ENCODE peak calls at places on chromosomes 13 and 19, in ten cellular contexts. L is IMR-90; H is GM23248; J is hepatocyte; F is ovary; A is cardiac muscle cell; X is CD8-positive, alpha-beta memory T cell; B is right atrium auricular region; Z is heart right ventricle; E is tibial nerve. G is an unnamed sample. For H3K4me1, the result is how much of the 10 kb centered on the place peaks cover.

GRCh38 chr19:13995017-13995728 is 10.9 kb downstream of the RFX1 start:
- DNase-seq in B (no peak), F (no peak), X (no peak), A (no peak), Z (peak), L (peak), H (peak), J (no peak), E (no peak), G (no peak)

GRCh38 chr13:29508874-29509249 is 86.6 kb downstream of the SLC7A1 start:
- DNase-seq in F (no peak), E (no peak), J (no peak), A (peak), Z (no peak), X (no peak), H (no peak), L (no peak), B (no peak), G (no peak)

GRCh38 chr13:92590503-92590908 is 636.1 kb upstream of the GPC6 start:
- DNase-seq in L (peak), E (no peak), H (no peak), J (no peak), X (no peak), B (no peak), F (no peak), Z (no peak), A (no peak), G (no peak)

GRCh38 chr19:19356500-19356899 is 35.9 kb downstream of the MAU2 start:
- DNase-seq in Z (no peak), E (no peak), H (no peak), X (no peak), B (no peak), J (no peak), A (no peak), L (no peak), F (no peak), G (no peak)

GRCh38 chr19:51690359-51691121 is 2.6 kb upstream of the SPACA6 start:
- DNase-seq in H (peak), X (peak), A (peak), L (peak), E (no peak), Z (peak), F (peak), B (peak), J (peak), G (peak)

GRCh38 chr13:66506979-66507378 is 723.2 kb downstream of the PCDH9 start:
- DNase-seq in B (no peak), J (no peak), F (no peak), E (no peak), Z (no peak), A (no peak), H (no peak), X (no peak), L (peak), G (no peak)

GRCh38 chr13:41791056-41791455 is 169.9 kb downstream of the VWA8 start:
- DNase-seq in L (peak), Z (no peak), B (no peak), F (no peak), E (no peak), X (no peak), A (no peak), J (no peak), H (peak), G (no peak)

GRCh38 chr19:39411006-39411831 is 1.2 kb upstream of the PLEKHG2 start:
- DNase-seq in E (no peak), L (peak), H (peak), X (no peak), Z (no peak), F (peak), A (no peak), J (peak), B (peak), G (no peak)

GRCh38 chr19:1285737-1286360 is at the start of gene EFNA2:
- DNase-seq in F (no peak), X (no peak), Z (no peak), E (no peak), B (no peak), J (peak), H (no peak), L (no peak), A (peak), G (no peak)

GRCh38 chr13:24249586-24249985 is 59.8 kb upstream of the C1QTNF9 start:
- DNase-seq in J (no peak), L (no peak), Z (no peak), X (no peak), F (no peak), E (no peak), B (no peak), A (no peak), H (no peak), G (no peak)

GRCh38 chr13:59793107-59793506 is 370.6 kb downstream of the DIAPH3 start:
- DNase-seq in X (no peak), Z (no peak), L (no peak), H (no peak), B (no peak), J (no peak), E (no peak), F (no peak), A (no peak), G (peak)

GRCh38 chr13:39499580-39499979 is 103.4 kb downstream of the LHFPL6 start:
- DNase-seq in J (no peak), H (no peak), F (no peak), E (no peak), L (no peak), X (no peak), Z (no peak), A (no peak), B (no peak), G (no peak)

GRCh38 chr19:49436381-49437017 is 4.8 kb downstream of the SLC17A7 start:
- DNase-seq in J (peak), B (no peak), Z (no peak), E (no peak), H (peak), A (peak), L (no peak), F (no peak), X (peak), G (peak)

GRCh38 chr19:3565177-3565576 is 7.6 kb upstream of the HMG20B start:
- DNase-seq in E (no peak), H (no peak), X (no peak), B (no peak), J (peak), Z (no peak), F (no peak), L (peak), A (no peak), G (no peak)
- H3K27ac ChIP-seq in E (no peak), H (no peak), X (no peak), B (no peak), J (no peak), Z (no peak), F (no peak), L (no peak), A (no peak), G (no peak)

DNA sequence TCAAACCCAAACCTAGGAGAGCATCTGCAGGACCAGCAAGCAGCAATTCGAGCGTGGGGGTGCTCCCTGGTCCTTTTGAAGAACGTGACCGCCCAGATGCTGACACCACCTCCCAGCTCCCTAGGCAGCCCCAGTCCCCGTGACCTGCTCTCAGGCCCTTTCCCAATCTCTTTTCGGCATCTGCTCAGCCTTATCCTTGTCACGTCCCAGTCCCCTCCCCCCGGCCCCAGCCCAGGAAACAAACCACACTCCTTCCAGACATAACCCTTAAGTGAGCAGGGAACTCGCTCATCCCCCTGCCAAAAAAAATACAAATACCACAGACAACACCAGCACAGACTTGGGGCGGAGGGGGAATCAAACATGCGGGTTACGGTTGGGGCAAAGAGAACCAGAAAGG is 3.3 kb downstream of the MLLT1 start:
- DNase-seq in F (peak), X (no peak), L (peak), J (peak), H (peak), Z (peak), B (peak), A (peak), E (peak), G (no peak)
- H3K4me1 ChIP-seq in F (under half), X (under half), L (half or more), J (half or more), H (half or more), Z (half or more), B (half or more), A (half or more), E (half or more), G (under half)

DNA sequence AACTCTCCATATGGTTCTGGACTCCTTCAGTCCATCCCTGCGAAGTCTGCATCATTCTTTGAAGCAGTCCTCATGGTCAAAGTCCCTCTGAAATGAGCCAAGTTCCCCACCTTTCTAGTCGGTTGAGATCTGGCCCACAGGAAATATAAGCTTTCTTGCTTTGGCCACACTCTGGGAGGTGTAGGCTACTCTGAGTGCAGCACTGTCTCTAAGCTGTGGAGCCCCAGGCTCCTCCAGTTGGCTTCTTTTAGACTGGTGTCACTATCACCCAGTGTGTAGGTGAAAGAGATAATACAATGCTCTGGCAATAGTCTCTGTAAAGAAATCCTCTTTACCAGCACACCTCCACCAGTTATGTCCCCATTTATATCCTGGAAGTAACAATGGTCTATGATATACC is 486.5 kb upstream of the KLF12 start:
- DNase-seq in B (no peak), L (no peak), E (no peak), Z (no peak), F (no peak), X (no peak), H (no peak), J (no peak), A (no peak), G (no peak)
- H3K27ac ChIP-seq in B (no peak), L (no peak), E (no peak), Z (no peak), F (no peak), X (no peak), H (no peak), J (no peak), A (no peak), G (no peak)

GRCh38 chr13:114062341-114062740 is 70.1 kb downstream of the RASA3 start:
- DNase-seq in B (no peak), H (no peak), F (no peak), X (no peak), E (no peak), L (no peak), Z (no peak), A (no peak), J (no peak), G (no peak)

GRCh38 chr13:114063545-114064515 is 68.6 kb downstream of the RASA3 start:
- DNase-seq in B (peak), E (peak), H (peak), Z (peak), L (peak), X (no peak), F (peak), A (no peak), J (no peak), G (no peak)

GRCh38 chr13:114061047-114061446 is 71.4 kb downstream of the RASA3 start:
- DNase-seq in B (no peak), J (no peak), E (no peak), F (no peak), Z (no peak), A (no peak), H (no peak), L (no peak), X (no peak), G (no peak)

GRCh38 chr13:114061746-114062145 is 70.7 kb downstream of the RASA3 start:
- DNase-seq in J (no peak), Z (no peak), X (no peak), H (no peak), E (no peak), L (no peak), F (no peak), A (no peak), B (no peak), G (no peak)

DNA sequence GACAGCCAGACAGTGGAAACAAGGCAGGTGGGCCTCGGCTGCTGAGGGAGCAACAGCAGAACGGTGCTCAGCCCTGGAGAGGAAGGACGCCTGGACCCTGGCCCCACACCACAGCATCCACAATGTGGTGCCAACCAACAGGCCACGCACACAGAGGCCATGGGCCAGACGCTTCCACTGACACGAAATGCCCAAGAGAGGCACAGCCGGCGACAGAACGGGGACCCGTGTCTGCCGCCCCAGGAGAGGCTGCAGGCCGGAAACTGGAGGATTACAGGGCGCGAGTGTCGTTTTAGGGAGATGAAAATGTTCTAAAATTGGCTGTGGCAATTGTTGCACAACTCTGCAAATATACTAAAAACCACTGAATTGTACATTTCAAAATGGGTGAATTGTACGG is 69.7 kb downstream of the RASA3 start:
- DNase-seq in E (no peak), Z (no peak), J (no peak), L (no peak), B (no peak), H (peak), X (no peak), A (no peak), F (no peak), G (no peak)
- H3K4me1 ChIP-seq in E (half or more), Z (half or more), J (under half), L (under half), B (half or more), H (under half), X (half or more), A (under half), F (under half), G (under half)